ENCODE peak calls at places on chromosomes 12 and 14, in seven cellular contexts. One of them, this sample, is unnamed.

GRCh38 chr12:84356224-84356623 is 556.4 kb downstream of the SLC6A15 start:
- DNase-seq in endothelial cell of umbilical vein: no peak
- DNase-seq in GM12891: no peak
- DNase-seq in HL-60: no peak
- DNase-seq in suprapubic skin: no peak
- DNase-seq in breast epithelium: no peak
- DNase-seq in HepG2: no peak
- DNase-seq in this sample: no peak

GRCh38 chr12:111066744-111067437 is 146.5 kb upstream of the MYL2 start:
- DNase-seq in endothelial cell of umbilical vein: no peak
- DNase-seq in GM12891: no peak
- DNase-seq in HL-60: peak
- DNase-seq in suprapubic skin: no peak
- DNase-seq in breast epithelium: no peak
- DNase-seq in HepG2: no peak
- DNase-seq in this sample: peak

GRCh38 chr12:80313184-80313583 is 130.9 kb upstream of the PTPRQ start:
- DNase-seq in endothelial cell of umbilical vein: peak
- DNase-seq in GM12891: no peak
- DNase-seq in HL-60: no peak
- DNase-seq in suprapubic skin: no peak
- DNase-seq in breast epithelium: no peak
- DNase-seq in HepG2: no peak
- DNase-seq in this sample: no peak

GRCh38 chr12:72872488-72872887 is 600.3 kb downstream of the TRHDE start:
- DNase-seq in endothelial cell of umbilical vein: no peak
- DNase-seq in GM12891: no peak
- DNase-seq in HL-60: no peak
- DNase-seq in suprapubic skin: no peak
- DNase-seq in breast epithelium: no peak
- DNase-seq in HepG2: no peak
- DNase-seq in this sample: no peak

GRCh38 chr14:104726600-104727451 is 2.8 kb downstream of the ADSS1 start:
- DNase-seq in endothelial cell of umbilical vein: no peak
- DNase-seq in GM12891: no peak
- DNase-seq in HL-60: no peak
- DNase-seq in suprapubic skin: no peak
- DNase-seq in breast epithelium: no peak
- DNase-seq in HepG2: peak
- DNase-seq in this sample: no peak

GRCh38 chr14:99545574-99545973 is 58.4 kb downstream of the CCDC85C start:
- DNase-seq in endothelial cell of umbilical vein: no peak
- DNase-seq in GM12891: no peak
- DNase-seq in HL-60: no peak
- DNase-seq in suprapubic skin: no peak
- DNase-seq in breast epithelium: no peak
- DNase-seq in HepG2: no peak
- DNase-seq in this sample: no peak

GRCh38 chr14:55580401-55581010 is 499 bp downstream of the KTN1 start:
- DNase-seq in endothelial cell of umbilical vein: peak
- DNase-seq in GM12891: peak
- DNase-seq in HL-60: no peak
- DNase-seq in suprapubic skin: peak
- DNase-seq in breast epithelium: peak
- DNase-seq in HepG2: no peak
- DNase-seq in this sample: peak

GRCh38 chr12:52992699-52993557 is 13.3 kb upstream of the EIF4B start:
- DNase-seq in endothelial cell of umbilical vein: no peak
- DNase-seq in GM12891: no peak
- DNase-seq in HL-60: no peak
- DNase-seq in suprapubic skin: peak
- DNase-seq in breast epithelium: peak
- DNase-seq in HepG2: peak
- DNase-seq in this sample: no peak

GRCh38 chr12:117878598-117878997 is 90.2 kb downstream of the KSR2 start:
- DNase-seq in endothelial cell of umbilical vein: no peak
- DNase-seq in GM12891: no peak
- DNase-seq in HL-60: no peak
- DNase-seq in suprapubic skin: no peak
- DNase-seq in breast epithelium: no peak
- DNase-seq in HepG2: no peak
- DNase-seq in this sample: no peak

GRCh38 chr14:77219591-77219990 is 38.0 kb downstream of the TMEM63C start:
- DNase-seq in endothelial cell of umbilical vein: no peak
- DNase-seq in GM12891: no peak
- DNase-seq in HL-60: no peak
- DNase-seq in suprapubic skin: no peak
- DNase-seq in breast epithelium: no peak
- DNase-seq in HepG2: no peak
- DNase-seq in this sample: no peak

GRCh38 chr14:95758331-95758730 is 44.4 kb upstream of the TCL1A start:
- DNase-seq in endothelial cell of umbilical vein: no peak
- DNase-seq in GM12891: no peak
- DNase-seq in HL-60: no peak
- DNase-seq in suprapubic skin: no peak
- DNase-seq in breast epithelium: no peak
- DNase-seq in HepG2: no peak
- DNase-seq in this sample: no peak

GRCh38 chr12:113184900-113185179 is 438 bp downstream of the DDX54 start:
- DNase-seq in endothelial cell of umbilical vein: peak
- DNase-seq in GM12891: peak
- DNase-seq in HL-60: peak
- DNase-seq in suprapubic skin: peak
- DNase-seq in breast epithelium: peak
- DNase-seq in HepG2: peak
- DNase-seq in this sample: peak

GRCh38 chr14:29310757-29311156 is 544.2 kb downstream of the FOXG1 start:
- DNase-seq in endothelial cell of umbilical vein: peak
- DNase-seq in GM12891: no peak
- DNase-seq in HL-60: no peak
- DNase-seq in suprapubic skin: no peak
- DNase-seq in breast epithelium: no peak
- DNase-seq in HepG2: no peak
- DNase-seq in this sample: no peak

GRCh38 chr12:25924535-25925001 is 33.9 kb upstream of the RASSF8 start:
- DNase-seq in endothelial cell of umbilical vein: peak
- DNase-seq in GM12891: no peak
- DNase-seq in HL-60: no peak
- DNase-seq in suprapubic skin: no peak
- DNase-seq in breast epithelium: no peak
- DNase-seq in HepG2: no peak
- DNase-seq in this sample: no peak

GRCh38 chr14:84225243-84225642 is 1304.7 kb upstream of the FLRT2 start:
- DNase-seq in endothelial cell of umbilical vein: no peak
- DNase-seq in GM12891: no peak
- DNase-seq in HL-60: no peak
- DNase-seq in suprapubic skin: no peak
- DNase-seq in breast epithelium: no peak
- DNase-seq in HepG2: no peak
- DNase-seq in this sample: no peak

GRCh38 chr14:75906680-75907280 is 75.0 kb downstream of the TGFB3 start:
- DNase-seq in endothelial cell of umbilical vein: peak
- DNase-seq in GM12891: peak
- DNase-seq in HL-60: no peak
- DNase-seq in suprapubic skin: peak
- DNase-seq in breast epithelium: peak
- DNase-seq in HepG2: peak
- DNase-seq in this sample: no peak

GRCh38 chr14:78605065-78605762 is 435.0 kb downstream of the NRXN3 start:
- DNase-seq in endothelial cell of umbilical vein: no peak
- DNase-seq in GM12891: no peak
- DNase-seq in HL-60: no peak
- DNase-seq in suprapubic skin: no peak
- DNase-seq in breast epithelium: no peak
- DNase-seq in HepG2: no peak
- DNase-seq in this sample: no peak

GRCh38 chr12:76952995-76953394 is 74.2 kb upstream of the CSRP2 start:
- DNase-seq in endothelial cell of umbilical vein: no peak
- DNase-seq in GM12891: no peak
- DNase-seq in HL-60: no peak
- DNase-seq in suprapubic skin: no peak
- DNase-seq in breast epithelium: no peak
- DNase-seq in HepG2: no peak
- DNase-seq in this sample: no peak

GRCh38 chr14:34270361-34270760 is 191.7 kb downstream of the SPTSSA start:
- DNase-seq in endothelial cell of umbilical vein: no peak
- DNase-seq in GM12891: no peak
- DNase-seq in HL-60: no peak
- DNase-seq in suprapubic skin: no peak
- DNase-seq in breast epithelium: no peak
- DNase-seq in HepG2: no peak
- DNase-seq in this sample: no peak

GRCh38 chr12:76480800-76481199 is 78.8 kb downstream of the OSBPL8 start:
- DNase-seq in endothelial cell of umbilical vein: peak
- DNase-seq in GM12891: no peak
- DNase-seq in HL-60: no peak
- DNase-seq in suprapubic skin: no peak
- DNase-seq in breast epithelium: no peak
- DNase-seq in HepG2: no peak
- DNase-seq in this sample: no peak

GRCh38 chr14:75982724-75983358 is 1.0 kb upstream of the TGFB3 start:
- DNase-seq in endothelial cell of umbilical vein: peak
- DNase-seq in GM12891: no peak
- DNase-seq in HL-60: no peak
- DNase-seq in suprapubic skin: peak
- DNase-seq in breast epithelium: no peak
- DNase-seq in HepG2: no peak
- DNase-seq in this sample: no peak

DNA sequence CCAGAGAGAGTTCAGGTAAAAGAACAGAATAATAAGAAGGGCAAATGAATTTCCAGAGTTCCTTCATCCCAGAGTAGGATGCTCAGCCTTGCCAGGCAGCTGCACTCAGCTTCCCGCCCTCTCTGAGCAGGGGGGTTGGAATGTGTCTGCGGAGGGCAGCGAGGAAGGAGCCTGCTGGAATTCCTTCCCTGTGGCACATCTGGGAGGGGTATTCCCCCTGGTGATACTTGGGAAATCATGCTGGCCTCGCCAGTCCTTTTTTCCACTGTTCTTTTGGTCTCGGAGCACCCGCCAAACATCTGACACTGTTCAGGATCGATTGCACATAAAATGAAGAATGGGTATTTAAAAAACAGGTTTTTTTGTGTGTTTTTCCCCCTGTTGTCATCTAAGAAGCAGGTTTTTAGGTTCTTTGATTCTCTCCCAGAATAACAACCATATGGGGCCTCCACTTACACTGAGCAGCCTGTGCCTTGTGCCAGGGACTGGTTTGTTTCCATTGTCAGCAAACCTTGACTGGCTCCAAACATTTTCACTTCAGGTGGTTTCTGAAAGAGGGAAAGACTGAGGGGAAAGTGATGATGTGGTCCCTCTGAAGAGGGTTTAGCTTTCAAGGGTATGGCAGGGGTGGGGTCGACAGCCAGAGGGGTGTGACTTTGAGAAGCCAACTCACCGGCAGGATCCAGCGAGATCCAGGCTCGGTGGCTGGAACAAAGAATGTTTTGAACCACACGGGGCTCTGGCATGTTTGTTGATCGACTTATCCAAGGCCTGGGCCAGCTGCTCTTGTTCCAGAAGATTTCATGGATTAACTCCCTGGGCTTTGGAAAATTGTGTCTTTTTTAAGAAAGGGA is 215.1 kb downstream of the CACNA1C start:
- DNase-seq in endothelial cell of umbilical vein: no peak
- DNase-seq in GM12891: no peak
- DNase-seq in HL-60: no peak
- DNase-seq in suprapubic skin: no peak
- DNase-seq in breast epithelium: peak
- DNase-seq in HepG2: no peak
- DNase-seq in this sample: no peak
- TF ChIP-seq POLR2AphosphoS5 in endothelial cell of umbilical vein: no peak
- TF ChIP-seq POLR2AphosphoS5 in GM12891: no peak
- TF ChIP-seq POLR2AphosphoS5 in HL-60: no peak
- TF ChIP-seq POLR2AphosphoS5 in suprapubic skin: peak
- TF ChIP-seq POLR2AphosphoS5 in breast epithelium: peak
- TF ChIP-seq POLR2AphosphoS5 in HepG2: no peak
- TF ChIP-seq POLR2AphosphoS5 in this sample: no peak

DNA sequence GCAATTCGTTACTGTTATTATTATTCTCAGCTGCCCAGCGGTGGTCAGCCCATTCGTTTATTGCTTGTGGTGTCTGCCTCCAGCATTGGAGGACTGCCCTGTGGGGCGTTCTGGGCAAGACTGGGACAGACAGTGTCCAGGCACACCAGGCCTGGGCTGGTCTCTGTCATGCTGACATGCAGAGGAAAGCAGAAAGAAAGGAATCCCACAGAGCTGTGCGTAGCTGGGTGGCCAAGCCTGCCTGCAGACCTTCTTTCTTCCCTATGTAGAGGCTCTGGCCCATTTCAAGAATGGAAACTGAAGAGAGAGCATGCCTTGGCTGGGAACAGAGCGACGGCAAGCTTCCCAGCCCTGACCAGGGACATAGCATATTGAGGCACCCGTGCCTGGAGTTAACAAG is 525.3 kb upstream of the TBX3 start:
- DNase-seq in endothelial cell of umbilical vein: no peak
- DNase-seq in GM12891: no peak
- DNase-seq in HL-60: no peak
- DNase-seq in suprapubic skin: no peak
- DNase-seq in breast epithelium: no peak
- DNase-seq in HepG2: no peak
- DNase-seq in this sample: no peak
- TF ChIP-seq POLR2AphosphoS5 in endothelial cell of umbilical vein: no peak
- TF ChIP-seq POLR2AphosphoS5 in GM12891: no peak
- TF ChIP-seq POLR2AphosphoS5 in HL-60: no peak
- TF ChIP-seq POLR2AphosphoS5 in suprapubic skin: no peak
- TF ChIP-seq POLR2AphosphoS5 in breast epithelium: no peak
- TF ChIP-seq POLR2AphosphoS5 in HepG2: no peak
- TF ChIP-seq POLR2AphosphoS5 in this sample: no peak

DNA sequence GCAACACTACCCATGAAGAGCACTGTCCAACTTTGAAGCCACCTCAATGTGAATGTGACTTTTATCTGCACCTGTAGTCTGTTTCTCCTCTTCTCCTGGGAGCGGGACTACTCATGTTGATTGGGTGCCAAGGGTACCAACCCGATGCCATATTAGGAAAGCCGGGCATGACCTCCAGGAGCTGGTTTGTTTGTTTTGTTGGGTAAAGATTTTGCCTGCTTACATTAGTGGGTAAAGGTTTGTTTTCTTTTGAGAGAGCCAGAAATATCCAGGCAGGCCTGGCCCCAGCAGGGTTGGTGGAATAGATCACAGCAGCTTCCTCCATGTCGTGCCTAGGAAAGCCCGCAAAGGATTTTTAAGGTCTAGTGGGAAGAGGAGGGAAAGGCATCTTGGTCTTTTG is 19.7 kb upstream of the ITPK1 start:
- DNase-seq in endothelial cell of umbilical vein: no peak
- DNase-seq in GM12891: no peak
- DNase-seq in HL-60: no peak
- DNase-seq in suprapubic skin: no peak
- DNase-seq in breast epithelium: peak
- DNase-seq in HepG2: no peak
- DNase-seq in this sample: no peak
- TF ChIP-seq POLR2AphosphoS5 in endothelial cell of umbilical vein: no peak
- TF ChIP-seq POLR2AphosphoS5 in GM12891: no peak
- TF ChIP-seq POLR2AphosphoS5 in HL-60: no peak
- TF ChIP-seq POLR2AphosphoS5 in suprapubic skin: no peak
- TF ChIP-seq POLR2AphosphoS5 in breast epithelium: no peak
- TF ChIP-seq POLR2AphosphoS5 in HepG2: no peak
- TF ChIP-seq POLR2AphosphoS5 in this sample: no peak

DNA sequence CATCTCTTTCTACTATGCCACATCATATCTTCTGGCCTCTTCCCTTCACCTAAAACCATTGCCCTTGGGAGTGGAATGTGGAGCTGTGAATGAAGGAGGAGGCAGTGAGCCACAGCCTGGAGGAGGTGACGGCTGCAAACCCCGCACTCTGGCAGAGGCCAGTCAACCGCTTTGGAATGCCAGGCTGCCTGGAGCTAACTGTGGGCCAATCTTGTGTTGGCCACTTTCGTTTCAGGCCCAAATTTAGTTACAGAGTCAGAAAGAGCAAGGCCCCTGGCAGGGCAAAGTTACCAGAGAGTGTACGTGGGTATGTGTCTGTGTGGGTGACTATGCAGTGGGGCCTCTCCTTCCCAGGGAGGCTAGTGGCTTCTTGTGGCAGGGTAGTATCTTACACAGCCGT is 40.1 kb downstream of the CACNA1C start:
- DNase-seq in endothelial cell of umbilical vein: no peak
- DNase-seq in GM12891: no peak
- DNase-seq in HL-60: no peak
- DNase-seq in suprapubic skin: no peak
- DNase-seq in breast epithelium: no peak
- DNase-seq in HepG2: no peak
- DNase-seq in this sample: no peak
- TF ChIP-seq POLR2AphosphoS5 in endothelial cell of umbilical vein: no peak
- TF ChIP-seq POLR2AphosphoS5 in GM12891: no peak
- TF ChIP-seq POLR2AphosphoS5 in HL-60: no peak
- TF ChIP-seq POLR2AphosphoS5 in suprapubic skin: no peak
- TF ChIP-seq POLR2AphosphoS5 in breast epithelium: no peak
- TF ChIP-seq POLR2AphosphoS5 in HepG2: no peak
- TF ChIP-seq POLR2AphosphoS5 in this sample: no peak

This sample was measured in spleen.